ENCODE peak calls at places on chromosomes 16 and 17, in five cellular contexts. One of them, this sample, is unnamed.

GRCh38 chr17:82231562-82232321 is 2.9 kb downstream of the SLC16A3 start:
- DNase-seq in globus pallidus: no peak
- DNase-seq in HCEC 1CT: peak; percentile 60
- DNase-seq in psoas muscle: peak; percentile 86
- DNase-seq in spleen: peak; percentile 96
- DNase-seq in this sample: peak; percentile 53

GRCh38 chr16:70161350-70161749 is 12.2 kb upstream of the CLEC18C start:
- DNase-seq in globus pallidus: no peak
- DNase-seq in HCEC 1CT: no peak
- DNase-seq in psoas muscle: no peak
- DNase-seq in spleen: peak; percentile 53
- DNase-seq in this sample: no peak

GRCh38 chr17:57649191-57649590 is 95.9 kb downstream of the CCDC182 start:
- DNase-seq in globus pallidus: no peak
- DNase-seq in HCEC 1CT: no peak
- DNase-seq in psoas muscle: no peak
- DNase-seq in spleen: no peak
- DNase-seq in this sample: no peak

GRCh38 chr17:72587156-72587555 is 466.3 kb downstream of the SOX9 start:
- DNase-seq in globus pallidus: no peak
- DNase-seq in HCEC 1CT: no peak
- DNase-seq in psoas muscle: no peak
- DNase-seq in spleen: no peak
- DNase-seq in this sample: peak; percentile 75

GRCh38 chr16:89453662-89454321 is 36.6 kb downstream of the ANKRD11 start:
- DNase-seq in globus pallidus: no peak
- DNase-seq in HCEC 1CT: no peak
- DNase-seq in psoas muscle: peak; percentile 42
- DNase-seq in spleen: no peak
- DNase-seq in this sample: peak; percentile 39

GRCh38 chr17:49497147-49498036 is 2.3 kb downstream of the NGFR start:
- DNase-seq in globus pallidus: no peak
- DNase-seq in HCEC 1CT: peak; percentile 4
- DNase-seq in psoas muscle: peak; percentile 66
- DNase-seq in spleen: no peak
- DNase-seq in this sample: peak; percentile 61

GRCh38 chr17:77735341-77736206 is 222.9 kb upstream of the TNRC6C start:
- DNase-seq in globus pallidus: peak; percentile 64
- DNase-seq in HCEC 1CT: no peak
- DNase-seq in psoas muscle: no peak
- DNase-seq in spleen: no peak
- DNase-seq in this sample: peak; percentile 20

GRCh38 chr17:63498621-63499195 is 21.8 kb downstream of the ACE start:
- DNase-seq in globus pallidus: no peak
- DNase-seq in HCEC 1CT: peak; percentile 87
- DNase-seq in psoas muscle: no peak
- DNase-seq in spleen: no peak
- DNase-seq in this sample: no peak

GRCh38 chr17:44144966-44145739 is 3.4 kb downstream of the HROB start:
- DNase-seq in globus pallidus: no peak
- DNase-seq in HCEC 1CT: no peak
- DNase-seq in psoas muscle: no peak
- DNase-seq in spleen: no peak
- DNase-seq in this sample: no peak

GRCh38 chr17:2084129-2084765 is 29.3 kb downstream of the HIC1 start:
- DNase-seq in globus pallidus: no peak
- DNase-seq in HCEC 1CT: peak; percentile 66
- DNase-seq in psoas muscle: peak; percentile 75
- DNase-seq in spleen: peak; percentile 78
- DNase-seq in this sample: no peak

GRCh38 chr16:57893559-57894389 is 77.2 kb downstream of the CNGB1 start:
- DNase-seq in globus pallidus: peak; percentile 9
- DNase-seq in HCEC 1CT: peak; percentile 85
- DNase-seq in psoas muscle: no peak
- DNase-seq in spleen: no peak
- DNase-seq in this sample: peak; percentile 86

GRCh38 chr16:9499921-9500593 is 408.6 kb downstream of the HAPSTR1 start:
- DNase-seq in globus pallidus: no peak
- DNase-seq in HCEC 1CT: no peak
- DNase-seq in psoas muscle: no peak
- DNase-seq in spleen: no peak
- DNase-seq in this sample: no peak

GRCh38 chr16:27195068-27195741 is 8.1 kb upstream of the KDM8 start:
- DNase-seq in globus pallidus: no peak
- DNase-seq in HCEC 1CT: no peak
- DNase-seq in psoas muscle: no peak
- DNase-seq in spleen: no peak
- DNase-seq in this sample: no peak

GRCh38 chr17:29699283-29699682 is 76.6 kb upstream of the CORO6 start:
- DNase-seq in globus pallidus: peak; percentile 74
- DNase-seq in HCEC 1CT: no peak
- DNase-seq in psoas muscle: no peak
- DNase-seq in spleen: no peak
- DNase-seq in this sample: peak; percentile 37

GRCh38 chr17:50955667-50956120 is 89.5 kb upstream of the TOB1 start:
- DNase-seq in globus pallidus: no peak
- DNase-seq in HCEC 1CT: no peak
- DNase-seq in psoas muscle: no peak
- DNase-seq in spleen: no peak
- DNase-seq in this sample: no peak

GRCh38 chr16:84720180-84720579 is 20.4 kb downstream of the USP10 start:
- DNase-seq in globus pallidus: no peak
- DNase-seq in HCEC 1CT: no peak
- DNase-seq in psoas muscle: no peak
- DNase-seq in spleen: no peak
- DNase-seq in this sample: no peak

GRCh38 chr17:57542518-57542917 is 202.6 kb downstream of the CCDC182 start:
- DNase-seq in globus pallidus: peak; percentile 38
- DNase-seq in HCEC 1CT: no peak
- DNase-seq in psoas muscle: no peak
- DNase-seq in spleen: no peak
- DNase-seq in this sample: no peak

GRCh38 chr17:32516450-32516849 is 29.7 kb downstream of the CDK5R1 start:
- DNase-seq in globus pallidus: no peak
- DNase-seq in HCEC 1CT: no peak
- DNase-seq in psoas muscle: no peak
- DNase-seq in spleen: no peak
- DNase-seq in this sample: no peak

GRCh38 chr16:4766875-4767628 is at the start of gene ZNF500:
- DNase-seq in globus pallidus: peak; percentile 95
- DNase-seq in HCEC 1CT: peak; percentile 89
- DNase-seq in psoas muscle: peak; percentile 99
- DNase-seq in spleen: peak; percentile 99
- DNase-seq in this sample: peak; percentile 99

GRCh38 chr16:19348578-19349315 is 63.2 kb downstream of the CLEC19A start:
- DNase-seq in globus pallidus: no peak
- DNase-seq in HCEC 1CT: no peak
- DNase-seq in psoas muscle: no peak
- DNase-seq in spleen: no peak
- DNase-seq in this sample: peak; percentile 88

GRCh38 chr17:77324227-77324626 is 183.5 kb downstream of the SEC14L1 start:
- DNase-seq in globus pallidus: no peak
- DNase-seq in HCEC 1CT: no peak
- DNase-seq in psoas muscle: no peak
- DNase-seq in spleen: peak; percentile 63
- DNase-seq in this sample: no peak

GRCh38 chr16:82832861-82833260 is 206.1 kb downstream of the CDH13 start:
- DNase-seq in globus pallidus: no peak
- DNase-seq in HCEC 1CT: peak; percentile 74
- DNase-seq in psoas muscle: no peak
- DNase-seq in spleen: no peak
- DNase-seq in this sample: no peak

GRCh38 chr16:7363397-7364053 is 30.9 kb downstream of the RBFOX1 start:
- DNase-seq in globus pallidus: peak; percentile 3
- DNase-seq in HCEC 1CT: no peak
- DNase-seq in psoas muscle: peak; percentile 45
- DNase-seq in spleen: no peak
- DNase-seq in this sample: peak; percentile 17

GRCh38 chr17:47937915-47938314 is 3.5 kb upstream of the PNPO start:
- DNase-seq in globus pallidus: no peak
- DNase-seq in HCEC 1CT: no peak
- DNase-seq in psoas muscle: no peak
- DNase-seq in spleen: no peak
- DNase-seq in this sample: no peak

GRCh38 chr17:6496116-6496481 is 51.8 kb downstream of the PIMREG start:
- DNase-seq in globus pallidus: no peak
- DNase-seq in HCEC 1CT: no peak
- DNase-seq in psoas muscle: no peak
- DNase-seq in spleen: peak; percentile 64
- DNase-seq in this sample: no peak

GRCh38 chr16:55655709-55656694 is at the start of gene SLC6A2:
- DNase-seq in globus pallidus: no peak
- DNase-seq in HCEC 1CT: no peak
- DNase-seq in psoas muscle: peak; percentile 38
- DNase-seq in spleen: no peak
- DNase-seq in this sample: peak; percentile 17

GRCh38 chr16:8867483-8868271 is 1.1 kb downstream of the CARHSP1 start:
- DNase-seq in globus pallidus: peak; percentile 58
- DNase-seq in HCEC 1CT: no peak
- DNase-seq in psoas muscle: peak; percentile 46
- DNase-seq in spleen: peak; percentile 88
- DNase-seq in this sample: peak; percentile 62

GRCh38 chr17:30236807-30237206 is 1.3 kb upstream of the SLC6A4 start:
- DNase-seq in globus pallidus: peak; percentile 13
- DNase-seq in HCEC 1CT: peak; percentile 23
- DNase-seq in psoas muscle: peak; percentile 53
- DNase-seq in spleen: peak; percentile 80
- DNase-seq in this sample: peak; percentile 67

GRCh38 chr16:58205276-58206036 is 7.5 kb upstream of the CSNK2A2 start:
- DNase-seq in globus pallidus: no peak
- DNase-seq in HCEC 1CT: no peak
- DNase-seq in psoas muscle: no peak
- DNase-seq in spleen: no peak
- DNase-seq in this sample: no peak

GRCh38 chr17:83009414-83010322 is 69.7 kb upstream of the METRNL start:
- DNase-seq in globus pallidus: no peak
- DNase-seq in HCEC 1CT: no peak
- DNase-seq in psoas muscle: no peak
- DNase-seq in spleen: no peak
- DNase-seq in this sample: no peak

GRCh38 chr17:80006339-80006720 is 29.3 kb downstream of the TBC1D16 start:
- DNase-seq in globus pallidus: no peak
- DNase-seq in HCEC 1CT: no peak
- DNase-seq in psoas muscle: peak; percentile 13
- DNase-seq in spleen: no peak
- DNase-seq in this sample: no peak

GRCh38 chr17:19364699-19365498 is 2.4 kb upstream of the B9D1 start:
- DNase-seq in globus pallidus: no peak
- DNase-seq in HCEC 1CT: no peak
- DNase-seq in psoas muscle: no peak
- DNase-seq in spleen: peak; percentile 72
- DNase-seq in this sample: peak; percentile 38

GRCh38 chr17:82059272-82060000 is 6.2 kb downstream of the DUS1L start:
- DNase-seq in globus pallidus: no peak
- DNase-seq in HCEC 1CT: no peak
- DNase-seq in psoas muscle: no peak
- DNase-seq in spleen: peak; percentile 72
- DNase-seq in this sample: no peak

GRCh38 chr17:7060165-7060890 is 16.4 kb upstream of the SLC16A11 start:
- DNase-seq in globus pallidus: no peak
- DNase-seq in HCEC 1CT: peak; percentile 78
- DNase-seq in psoas muscle: no peak
- DNase-seq in spleen: no peak
- DNase-seq in this sample: peak; percentile 65

GRCh38 chr17:31488264-31488981 is 96.9 kb downstream of the RAB11FIP4 start:
- DNase-seq in globus pallidus: peak; percentile 51
- DNase-seq in HCEC 1CT: no peak
- DNase-seq in psoas muscle: no peak
- DNase-seq in spleen: peak; percentile 90
- DNase-seq in this sample: no peak